ENCODE peak calls at places on chromosomes 12 and 14, in nine cellular contexts. D is sigmoid colon, E is HCT116, B is HL-60, J is K562, H is SK-N-SH, R is H1, N is spleen, P is GM12891. Y is an unnamed sample.

GRCh38 chr12:123075591-123076171 is 75.2 kb downstream of the PITPNM2 start:
- DNase-seq in J (peak; percentile 51), D (no peak), P (no peak), H (no peak), E (no peak), B (no peak), N (peak; percentile 90), R (peak; percentile 33), Y (no peak)

GRCh38 chr12:47377414-47378221 is 297.9 kb upstream of the AMIGO2 start:
- DNase-seq in D (peak; percentile 99), N (peak; percentile 82), R (no peak), P (no peak), B (no peak), E (no peak), H (no peak), J (peak; percentile 16), Y (no peak)

GRCh38 chr12:47360771-47361388 is 281.1 kb upstream of the AMIGO2 start:
- DNase-seq in P (no peak), J (peak; percentile 17), B (peak; percentile 44), E (no peak), H (no peak), D (no peak), N (no peak), R (no peak), Y (no peak)

GRCh38 chr14:95363468-95363954 is 43.8 kb upstream of the CLMN start:
- DNase-seq in J (no peak), R (no peak), H (no peak), B (no peak), P (no peak), D (no peak), E (no peak), N (no peak), Y (no peak)

GRCh38 chr12:132429122-132429931 is 60.6 kb upstream of the FBRSL1 start:
- DNase-seq in P (no peak), D (no peak), E (no peak), H (peak; percentile 70), B (peak; percentile 78), J (no peak), R (no peak), N (no peak), Y (no peak)

GRCh38 chr14:75113932-75114539 is 12.8 kb downstream of the NEK9 start:
- DNase-seq in B (no peak), E (no peak), P (no peak), J (no peak), R (no peak), N (no peak), H (no peak), D (no peak), Y (no peak)

GRCh38 chr14:49598479-49599301 is at the start of gene LRR1:
- DNase-seq in N (peak; percentile 98), P (peak; percentile 55), J (peak; percentile 59), B (peak; percentile 92), H (peak; percentile 88), R (no peak), D (peak; percentile 89), E (peak; percentile 69), Y (peak; percentile 47)

GRCh38 chr12:106865685-106866084 is 90.0 kb upstream of the TMEM263 start:
- DNase-seq in N (no peak), R (no peak), P (no peak), D (no peak), E (no peak), J (no peak), H (no peak), B (no peak), Y (no peak)

GRCh38 chr12:20646239-20646827 is 48.8 kb upstream of the SLCO1C1 start:
- DNase-seq in H (peak; percentile 39), R (no peak), D (no peak), J (no peak), B (no peak), N (no peak), E (peak; percentile 53), P (no peak), Y (no peak)

GRCh38 chr12:102748704-102749103 is 168.3 kb downstream of the PAH start:
- DNase-seq in P (no peak), H (no peak), R (no peak), B (no peak), E (no peak), D (no peak), J (no peak), N (no peak), Y (no peak)

GRCh38 chr12:20283467-20283866 is 84.9 kb upstream of the PDE3A start:
- DNase-seq in N (no peak), P (no peak), J (no peak), E (no peak), D (no peak), H (no peak), B (no peak), R (no peak), Y (no peak)

GRCh38 chr14:96091941-96092411 is 52.8 kb downstream of the C14orf132 start:
- DNase-seq in R (no peak), E (no peak), D (no peak), J (no peak), N (no peak), B (no peak), P (no peak), H (no peak), Y (no peak)

GRCh38 chr12:20807192-20808080 is 3.1 kb upstream of the SLCO1B3 start:
- DNase-seq in R (no peak), J (no peak), H (no peak), P (no peak), D (no peak), E (no peak), N (no peak), B (no peak), Y (no peak)

GRCh38 chr12:125140918-125141573 is 75.8 kb downstream of the AACS start:
- DNase-seq in E (peak; percentile 34), J (no peak), R (no peak), D (no peak), H (no peak), N (no peak), P (no peak), B (no peak), Y (no peak)

GRCh38 chr14:52735921-52736489 is 6.0 kb downstream of the STYX start:
- DNase-seq in H (no peak), E (no peak), B (no peak), N (no peak), P (no peak), R (no peak), J (no peak), D (no peak), Y (no peak)
- TF ChIP-seq POLR2AphosphoS5 in H (no peak), E (no peak), B (no peak), N (no peak), P (no peak), R (no peak), J (no peak), D (no peak), Y (no peak)

DNA sequence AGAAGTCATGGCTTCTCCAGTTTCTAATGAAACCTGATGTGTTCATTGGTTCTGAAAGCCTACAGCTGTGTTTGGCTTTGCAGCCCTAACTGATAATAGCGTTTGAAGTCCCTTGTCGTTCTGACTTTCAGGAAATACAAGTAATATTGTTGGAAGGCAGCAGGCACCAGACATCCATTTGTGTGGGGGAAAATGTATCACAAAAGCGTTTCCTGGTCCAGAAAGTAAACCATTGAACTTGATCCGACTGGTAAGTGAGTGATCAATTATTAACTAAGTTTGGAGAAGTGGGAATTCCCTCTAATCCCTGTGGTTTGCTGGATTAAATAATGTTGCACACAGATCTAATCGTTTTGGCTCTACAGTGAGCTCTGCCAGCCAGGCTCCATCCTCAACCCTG is 77.3 kb upstream of the LTA4H start:
- DNase-seq in R (no peak), D (no peak), B (no peak), E (no peak), J (no peak), P (no peak), N (no peak), H (no peak), Y (no peak)
- TF ChIP-seq POLR2AphosphoS5 in R (no peak), D (no peak), B (no peak), E (no peak), J (no peak), P (no peak), N (no peak), H (no peak), Y (no peak)

GRCh38 chr14:89955022-89955414 is 488 bp upstream of the EFCAB11 start:
- DNase-seq in N (no peak), E (no peak), R (no peak), H (no peak), D (no peak), B (no peak), P (no peak), J (no peak), Y (no peak)

GRCh38 chr14:89954045-89955021 is at the start of gene EFCAB11:
- DNase-seq in B (peak; percentile 99), D (peak; percentile 99), E (peak; percentile 97), P (peak; percentile 76), N (peak; percentile 98), J (peak; percentile 83), R (peak; percentile 96), H (peak; percentile 92), Y (peak; percentile 75)

GRCh38 chr14:89957791-89958190 is 2.1 kb downstream of the TDP1 start:
- DNase-seq in N (peak; percentile 73), E (no peak), B (no peak), R (no peak), P (no peak), J (no peak), H (no peak), D (no peak), Y (no peak)

GRCh38 chr14:89955418-89956293 is at the start of gene TDP1:
- DNase-seq in N (peak; percentile 100), R (peak; percentile 90), H (peak; percentile 97), P (peak; percentile 85), B (peak; percentile 96), E (peak; percentile 91), J (peak; percentile 87), D (peak; percentile 97), Y (peak; percentile 83)

DNA sequence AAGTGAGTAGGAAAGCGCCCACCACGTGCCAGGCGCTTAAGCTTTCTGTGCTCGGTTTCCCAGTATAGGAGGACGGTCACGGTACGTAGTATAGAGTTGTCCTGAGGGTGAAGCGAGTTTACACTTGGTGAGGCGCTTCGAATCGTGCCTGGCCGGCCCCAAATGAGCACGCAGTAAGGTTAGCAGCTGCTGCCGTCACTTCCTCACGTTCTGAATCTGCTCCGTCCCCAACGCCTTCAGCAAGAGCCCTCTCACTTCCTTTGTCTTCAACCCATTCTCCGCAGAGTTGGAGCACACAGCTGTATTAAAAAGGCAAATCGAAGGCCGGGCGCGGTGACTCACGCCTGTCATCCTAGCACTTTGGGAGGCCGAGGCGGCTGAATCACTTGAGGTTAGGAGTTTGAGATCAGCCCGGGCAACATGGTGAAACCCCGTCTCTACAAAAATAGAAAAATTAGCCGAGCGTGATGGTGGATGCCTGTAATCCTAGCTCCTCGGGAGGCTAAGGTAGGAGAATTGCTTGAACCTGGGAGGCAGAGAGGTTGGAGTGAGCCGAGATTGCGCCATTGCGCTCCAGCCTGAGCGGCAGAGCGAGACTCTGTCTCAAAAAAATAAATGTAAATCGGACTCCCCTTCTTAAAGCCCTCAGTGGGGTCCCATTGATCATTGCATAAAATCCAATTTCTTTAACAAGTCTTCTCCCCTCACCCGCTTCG is 725 bp downstream of the TDP1 start:
- DNase-seq in J (no peak), E (peak; percentile 22), H (no peak), P (peak; percentile 25), D (peak; percentile 79), R (no peak), B (peak; percentile 81), N (peak; percentile 92), Y (peak; percentile 40)
- TF ChIP-seq POLR2AphosphoS5 in J (no peak), E (no peak), H (peak; percentile 21), P (peak; percentile 61), D (no peak), R (peak; percentile 42), B (peak; percentile 38), N (no peak), Y (peak; percentile 64)

GRCh38 chr14:94312481-94313246 is 10.5 kb downstream of the SERPINA6 start:
- DNase-seq in R (no peak), H (no peak), P (no peak), E (no peak), B (no peak), J (no peak), N (no peak), D (no peak), Y (no peak)
- TF ChIP-seq POLR2AphosphoS5 in R (no peak), H (no peak), P (no peak), E (no peak), B (no peak), J (no peak), N (no peak), D (no peak), Y (no peak)

Y was measured in GM12892.